ENCODE peak calls at places on chromosomes 7 and 10, in six cellular contexts. One of them, this sample, is unnamed.

GRCh38 chr10:28721318-28721717 is 44.0 kb downstream of the BAMBI start:
- DNase-seq in NCI-H1105: no peak
- DNase-seq in NCI-H1694 treated with DMSO at 0.1 percent for 48 hours: no peak
- DNase-seq in activated naive CD4-positive, alpha-beta T cell treated with anti-CD3 and anti-CD28 coated beads, Interleukin-2, amount 10 ng/mL, durations not matched to agents 7 days and 5 days: no peak
- DNase-seq in NCI-H1417: peak; percentile 41
- DNase-seq in posterior cingulate gyrus: no peak
- DNase-seq in this sample: no peak

GRCh38 chr7:94064541-94065191 is 60.5 kb upstream of the BET1 start:
- DNase-seq in NCI-H1105: no peak
- DNase-seq in NCI-H1694 treated with DMSO at 0.1 percent for 48 hours: no peak
- DNase-seq in activated naive CD4-positive, alpha-beta T cell treated with anti-CD3 and anti-CD28 coated beads, Interleukin-2, amount 10 ng/mL, durations not matched to agents 7 days and 5 days: no peak
- DNase-seq in NCI-H1417: no peak
- DNase-seq in posterior cingulate gyrus: no peak
- DNase-seq in this sample: no peak

GRCh38 chr10:79403441-79404230 is 41.8 kb downstream of the ZCCHC24 start:
- DNase-seq in NCI-H1105: no peak
- DNase-seq in NCI-H1694 treated with DMSO at 0.1 percent for 48 hours: no peak
- DNase-seq in activated naive CD4-positive, alpha-beta T cell treated with anti-CD3 and anti-CD28 coated beads, Interleukin-2, amount 10 ng/mL, durations not matched to agents 7 days and 5 days: no peak
- DNase-seq in NCI-H1417: no peak
- DNase-seq in posterior cingulate gyrus: peak; percentile 65
- DNase-seq in this sample: no peak

GRCh38 chr10:52353960-52354394 is 39.9 kb downstream of the DKK1 start:
- DNase-seq in NCI-H1105: no peak
- DNase-seq in NCI-H1694 treated with DMSO at 0.1 percent for 48 hours: no peak
- DNase-seq in activated naive CD4-positive, alpha-beta T cell treated with anti-CD3 and anti-CD28 coated beads, Interleukin-2, amount 10 ng/mL, durations not matched to agents 7 days and 5 days: no peak
- DNase-seq in NCI-H1417: no peak
- DNase-seq in posterior cingulate gyrus: no peak
- DNase-seq in this sample: no peak

GRCh38 chr10:13219685-13220670 is 14.2 kb downstream of the UCMA start:
- DNase-seq in NCI-H1105: no peak
- DNase-seq in NCI-H1694 treated with DMSO at 0.1 percent for 48 hours: no peak
- DNase-seq in activated naive CD4-positive, alpha-beta T cell treated with anti-CD3 and anti-CD28 coated beads, Interleukin-2, amount 10 ng/mL, durations not matched to agents 7 days and 5 days: peak; percentile 30
- DNase-seq in NCI-H1417: no peak
- DNase-seq in posterior cingulate gyrus: no peak
- DNase-seq in this sample: no peak

GRCh38 chr10:46544989-46545791 is 11.3 kb downstream of the GPRIN2 start:
- DNase-seq in NCI-H1105: no peak
- DNase-seq in NCI-H1694 treated with DMSO at 0.1 percent for 48 hours: no peak
- DNase-seq in activated naive CD4-positive, alpha-beta T cell treated with anti-CD3 and anti-CD28 coated beads, Interleukin-2, amount 10 ng/mL, durations not matched to agents 7 days and 5 days: peak; percentile 27
- DNase-seq in NCI-H1417: no peak
- DNase-seq in posterior cingulate gyrus: no peak
- DNase-seq in this sample: no peak

GRCh38 chr10:111017093-111017492 is 59.7 kb upstream of the ADRA2A start:
- DNase-seq in NCI-H1105: no peak
- DNase-seq in NCI-H1694 treated with DMSO at 0.1 percent for 48 hours: no peak
- DNase-seq in activated naive CD4-positive, alpha-beta T cell treated with anti-CD3 and anti-CD28 coated beads, Interleukin-2, amount 10 ng/mL, durations not matched to agents 7 days and 5 days: no peak
- DNase-seq in NCI-H1417: no peak
- DNase-seq in posterior cingulate gyrus: no peak
- DNase-seq in this sample: no peak

GRCh38 chr10:109374215-109374614 is 549.1 kb downstream of the XPNPEP1 start:
- DNase-seq in NCI-H1105: no peak
- DNase-seq in NCI-H1694 treated with DMSO at 0.1 percent for 48 hours: no peak
- DNase-seq in activated naive CD4-positive, alpha-beta T cell treated with anti-CD3 and anti-CD28 coated beads, Interleukin-2, amount 10 ng/mL, durations not matched to agents 7 days and 5 days: no peak
- DNase-seq in NCI-H1417: no peak
- DNase-seq in posterior cingulate gyrus: no peak
- DNase-seq in this sample: no peak

GRCh38 chr10:109386921-109387320 is 536.4 kb downstream of the XPNPEP1 start:
- DNase-seq in NCI-H1105: no peak
- DNase-seq in NCI-H1694 treated with DMSO at 0.1 percent for 48 hours: no peak
- DNase-seq in activated naive CD4-positive, alpha-beta T cell treated with anti-CD3 and anti-CD28 coated beads, Interleukin-2, amount 10 ng/mL, durations not matched to agents 7 days and 5 days: no peak
- DNase-seq in NCI-H1417: no peak
- DNase-seq in posterior cingulate gyrus: no peak
- DNase-seq in this sample: no peak

GRCh38 chr10:77555591-77556212 is 81.9 kb downstream of the KCNMA1 start:
- DNase-seq in NCI-H1105: no peak
- DNase-seq in NCI-H1694 treated with DMSO at 0.1 percent for 48 hours: no peak
- DNase-seq in activated naive CD4-positive, alpha-beta T cell treated with anti-CD3 and anti-CD28 coated beads, Interleukin-2, amount 10 ng/mL, durations not matched to agents 7 days and 5 days: no peak
- DNase-seq in NCI-H1417: no peak
- DNase-seq in posterior cingulate gyrus: no peak
- DNase-seq in this sample: no peak

GRCh38 chr7:106070567-106071254 is 41.4 kb downstream of the SYPL1 start:
- DNase-seq in NCI-H1105: peak; percentile 94
- DNase-seq in NCI-H1694 treated with DMSO at 0.1 percent for 48 hours: peak; percentile 27
- DNase-seq in activated naive CD4-positive, alpha-beta T cell treated with anti-CD3 and anti-CD28 coated beads, Interleukin-2, amount 10 ng/mL, durations not matched to agents 7 days and 5 days: no peak
- DNase-seq in NCI-H1417: peak; percentile 65
- DNase-seq in posterior cingulate gyrus: no peak
- DNase-seq in this sample: no peak

GRCh38 chr10:64036306-64036930 is 515.2 kb downstream of the REEP3 start:
- DNase-seq in NCI-H1105: no peak
- DNase-seq in NCI-H1694 treated with DMSO at 0.1 percent for 48 hours: no peak
- DNase-seq in activated naive CD4-positive, alpha-beta T cell treated with anti-CD3 and anti-CD28 coated beads, Interleukin-2, amount 10 ng/mL, durations not matched to agents 7 days and 5 days: no peak
- DNase-seq in NCI-H1417: no peak
- DNase-seq in posterior cingulate gyrus: no peak
- DNase-seq in this sample: no peak

GRCh38 chr7:11427686-11428273 is 404.2 kb downstream of the THSD7A start:
- DNase-seq in NCI-H1105: peak; percentile 57
- DNase-seq in NCI-H1694 treated with DMSO at 0.1 percent for 48 hours: peak; percentile 62
- DNase-seq in activated naive CD4-positive, alpha-beta T cell treated with anti-CD3 and anti-CD28 coated beads, Interleukin-2, amount 10 ng/mL, durations not matched to agents 7 days and 5 days: no peak
- DNase-seq in NCI-H1417: peak; percentile 11
- DNase-seq in posterior cingulate gyrus: no peak
- DNase-seq in this sample: peak; percentile 43

GRCh38 chr10:68155615-68156205 is 46.4 kb downstream of the MYPN start:
- DNase-seq in NCI-H1105: no peak
- DNase-seq in NCI-H1694 treated with DMSO at 0.1 percent for 48 hours: no peak
- DNase-seq in activated naive CD4-positive, alpha-beta T cell treated with anti-CD3 and anti-CD28 coated beads, Interleukin-2, amount 10 ng/mL, durations not matched to agents 7 days and 5 days: no peak
- DNase-seq in NCI-H1417: no peak
- DNase-seq in posterior cingulate gyrus: no peak
- DNase-seq in this sample: no peak

GRCh38 chr7:157693521-157694388 is 357.0 kb downstream of the DNAJB6 start:
- DNase-seq in NCI-H1105: no peak
- DNase-seq in NCI-H1694 treated with DMSO at 0.1 percent for 48 hours: no peak
- DNase-seq in activated naive CD4-positive, alpha-beta T cell treated with anti-CD3 and anti-CD28 coated beads, Interleukin-2, amount 10 ng/mL, durations not matched to agents 7 days and 5 days: peak; percentile 11
- DNase-seq in NCI-H1417: peak; percentile 94
- DNase-seq in posterior cingulate gyrus: no peak
- DNase-seq in this sample: no peak

GRCh38 chr10:62459072-62459471 is 84.9 kb downstream of the ZNF365 start:
- DNase-seq in NCI-H1105: no peak
- DNase-seq in NCI-H1694 treated with DMSO at 0.1 percent for 48 hours: no peak
- DNase-seq in activated naive CD4-positive, alpha-beta T cell treated with anti-CD3 and anti-CD28 coated beads, Interleukin-2, amount 10 ng/mL, durations not matched to agents 7 days and 5 days: no peak
- DNase-seq in NCI-H1417: no peak
- DNase-seq in posterior cingulate gyrus: no peak
- DNase-seq in this sample: no peak

GRCh38 chr10:3729397-3729796 is 55.6 kb downstream of the KLF6 start:
- DNase-seq in NCI-H1105: no peak
- DNase-seq in NCI-H1694 treated with DMSO at 0.1 percent for 48 hours: no peak
- DNase-seq in activated naive CD4-positive, alpha-beta T cell treated with anti-CD3 and anti-CD28 coated beads, Interleukin-2, amount 10 ng/mL, durations not matched to agents 7 days and 5 days: no peak
- DNase-seq in NCI-H1417: no peak
- DNase-seq in posterior cingulate gyrus: no peak
- DNase-seq in this sample: no peak

GRCh38 chr7:113209449-113210203 is 91.3 kb upstream of the SMIM30 start:
- DNase-seq in NCI-H1105: no peak
- DNase-seq in NCI-H1694 treated with DMSO at 0.1 percent for 48 hours: no peak
- DNase-seq in activated naive CD4-positive, alpha-beta T cell treated with anti-CD3 and anti-CD28 coated beads, Interleukin-2, amount 10 ng/mL, durations not matched to agents 7 days and 5 days: no peak
- DNase-seq in NCI-H1417: no peak
- DNase-seq in posterior cingulate gyrus: no peak
- DNase-seq in this sample: no peak

GRCh38 chr10:70542565-70542938 is 60.0 kb downstream of the PRF1 start:
- DNase-seq in NCI-H1105: no peak
- DNase-seq in NCI-H1694 treated with DMSO at 0.1 percent for 48 hours: no peak
- DNase-seq in activated naive CD4-positive, alpha-beta T cell treated with anti-CD3 and anti-CD28 coated beads, Interleukin-2, amount 10 ng/mL, durations not matched to agents 7 days and 5 days: no peak
- DNase-seq in NCI-H1417: no peak
- DNase-seq in posterior cingulate gyrus: no peak
- DNase-seq in this sample: no peak

GRCh38 chr7:34497153-34497777 is 160.8 kb upstream of the NPSR1 start:
- DNase-seq in NCI-H1105: no peak
- DNase-seq in NCI-H1694 treated with DMSO at 0.1 percent for 48 hours: no peak
- DNase-seq in activated naive CD4-positive, alpha-beta T cell treated with anti-CD3 and anti-CD28 coated beads, Interleukin-2, amount 10 ng/mL, durations not matched to agents 7 days and 5 days: no peak
- DNase-seq in NCI-H1417: no peak
- DNase-seq in posterior cingulate gyrus: no peak
- DNase-seq in this sample: no peak

GRCh38 chr10:70715853-70716795 is 43.8 kb downstream of the ADAMTS14 start:
- DNase-seq in NCI-H1105: peak; percentile 20
- DNase-seq in NCI-H1694 treated with DMSO at 0.1 percent for 48 hours: peak; percentile 23
- DNase-seq in activated naive CD4-positive, alpha-beta T cell treated with anti-CD3 and anti-CD28 coated beads, Interleukin-2, amount 10 ng/mL, durations not matched to agents 7 days and 5 days: no peak
- DNase-seq in NCI-H1417: peak; percentile 73
- DNase-seq in posterior cingulate gyrus: no peak
- DNase-seq in this sample: no peak

GRCh38 chr10:89627863-89628262 is 17.2 kb downstream of the PANK1 start:
- DNase-seq in NCI-H1105: no peak
- DNase-seq in NCI-H1694 treated with DMSO at 0.1 percent for 48 hours: no peak
- DNase-seq in activated naive CD4-positive, alpha-beta T cell treated with anti-CD3 and anti-CD28 coated beads, Interleukin-2, amount 10 ng/mL, durations not matched to agents 7 days and 5 days: no peak
- DNase-seq in NCI-H1417: no peak
- DNase-seq in posterior cingulate gyrus: no peak
- DNase-seq in this sample: no peak

GRCh38 chr7:3461923-3462322 is 160.9 kb downstream of the SDK1 start:
- DNase-seq in NCI-H1105: no peak
- DNase-seq in NCI-H1694 treated with DMSO at 0.1 percent for 48 hours: no peak
- DNase-seq in activated naive CD4-positive, alpha-beta T cell treated with anti-CD3 and anti-CD28 coated beads, Interleukin-2, amount 10 ng/mL, durations not matched to agents 7 days and 5 days: peak; percentile 85
- DNase-seq in NCI-H1417: no peak
- DNase-seq in posterior cingulate gyrus: no peak
- DNase-seq in this sample: no peak

GRCh38 chr10:124461642-124462347 is at the start of gene LHPP:
- DNase-seq in NCI-H1105: peak; percentile 27
- DNase-seq in NCI-H1694 treated with DMSO at 0.1 percent for 48 hours: peak; percentile 2
- DNase-seq in activated naive CD4-positive, alpha-beta T cell treated with anti-CD3 and anti-CD28 coated beads, Interleukin-2, amount 10 ng/mL, durations not matched to agents 7 days and 5 days: peak; percentile 89
- DNase-seq in NCI-H1417: peak; percentile 88
- DNase-seq in posterior cingulate gyrus: peak; percentile 77
- DNase-seq in this sample: no peak

GRCh38 chr7:129169171-129169643 is 19.2 kb upstream of the SMO start:
- DNase-seq in NCI-H1105: peak; percentile 34
- DNase-seq in NCI-H1694 treated with DMSO at 0.1 percent for 48 hours: peak; percentile 5
- DNase-seq in activated naive CD4-positive, alpha-beta T cell treated with anti-CD3 and anti-CD28 coated beads, Interleukin-2, amount 10 ng/mL, durations not matched to agents 7 days and 5 days: peak; percentile 60
- DNase-seq in NCI-H1417: no peak
- DNase-seq in posterior cingulate gyrus: no peak
- DNase-seq in this sample: no peak

GRCh38 chr7:144824360-144824759 is 11.5 kb downstream of the TPK1 start:
- DNase-seq in NCI-H1105: no peak
- DNase-seq in NCI-H1694 treated with DMSO at 0.1 percent for 48 hours: no peak
- DNase-seq in activated naive CD4-positive, alpha-beta T cell treated with anti-CD3 and anti-CD28 coated beads, Interleukin-2, amount 10 ng/mL, durations not matched to agents 7 days and 5 days: no peak
- DNase-seq in NCI-H1417: no peak
- DNase-seq in posterior cingulate gyrus: no peak
- DNase-seq in this sample: no peak

GRCh38 chr7:115475774-115476407 is 554.0 kb downstream of the MDFIC start:
- DNase-seq in NCI-H1105: peak; percentile 6
- DNase-seq in NCI-H1694 treated with DMSO at 0.1 percent for 48 hours: no peak
- DNase-seq in activated naive CD4-positive, alpha-beta T cell treated with anti-CD3 and anti-CD28 coated beads, Interleukin-2, amount 10 ng/mL, durations not matched to agents 7 days and 5 days: peak; percentile 24
- DNase-seq in NCI-H1417: peak; percentile 71
- DNase-seq in posterior cingulate gyrus: no peak
- DNase-seq in this sample: no peak

GRCh38 chr7:99221866-99222265 is 14.0 kb upstream of the KPNA7 start:
- DNase-seq in NCI-H1105: no peak
- DNase-seq in NCI-H1694 treated with DMSO at 0.1 percent for 48 hours: no peak
- DNase-seq in activated naive CD4-positive, alpha-beta T cell treated with anti-CD3 and anti-CD28 coated beads, Interleukin-2, amount 10 ng/mL, durations not matched to agents 7 days and 5 days: no peak
- DNase-seq in NCI-H1417: no peak
- DNase-seq in posterior cingulate gyrus: no peak
- DNase-seq in this sample: no peak

GRCh38 chr7:147013820-147014219 is 897.2 kb downstream of the CNTNAP2 start:
- DNase-seq in NCI-H1105: no peak
- DNase-seq in NCI-H1694 treated with DMSO at 0.1 percent for 48 hours: no peak
- DNase-seq in activated naive CD4-positive, alpha-beta T cell treated with anti-CD3 and anti-CD28 coated beads, Interleukin-2, amount 10 ng/mL, durations not matched to agents 7 days and 5 days: no peak
- DNase-seq in NCI-H1417: no peak
- DNase-seq in posterior cingulate gyrus: no peak
- DNase-seq in this sample: no peak

This sample was measured in DMS 273 treated with DMSO at 0.1 percent for 48 hours.